ENCODE peak calls at places on chromosomes 11 and 22, in six cellular contexts. C is GM12878; M is progenitor cell of endocrine pancreas; Z is T-helper 2 cell treated with Interferon-gamma antibody and Interleukin-4, amounts not matched to agents 5 μg/mL and 100 μg/mL, for 36 hours; K is Kasumi-1; R is NCI-H69. A is an unnamed sample.

GRCh38 chr11:134270250-134270714 is 5.9 kb upstream of the GLB1L3 start:
- DNase-seq in M (no peak), R (peak), Z (peak), K (no peak), C (no peak), A (no peak)

GRCh38 chr11:19725379-19726079 is 12.9 kb downstream of the NAV2 start:
- DNase-seq in C (no peak), Z (no peak), M (no peak), R (no peak), K (no peak), A (no peak)

GRCh38 chr11:62400760-62401159 is 18.1 kb upstream of the SCGB1A1 start:
- DNase-seq in M (no peak), K (no peak), Z (no peak), R (no peak), C (no peak), A (no peak)

GRCh38 chr11:105032495-105032894 is 2.4 kb downstream of the CASP1 start:
- DNase-seq in Z (no peak), C (no peak), K (no peak), R (no peak), M (no peak), A (no peak)

GRCh38 chr11:102007567-102008437 is 39.4 kb upstream of the CFAP300 start:
- DNase-seq in Z (no peak), R (peak), M (no peak), C (peak), K (peak), A (no peak)

GRCh38 chr22:45684169-45684568 is 12.5 kb downstream of the ATXN10 start:
- DNase-seq in Z (no peak), M (no peak), R (no peak), C (no peak), K (peak), A (no peak)

GRCh38 chr11:42819126-42819525 is 492.7 kb upstream of the API5 start:
- DNase-seq in K (no peak), R (no peak), Z (no peak), M (no peak), C (no peak), A (no peak)

GRCh38 chr11:35105319-35106063 is 33.5 kb upstream of the CD44 start:
- DNase-seq in M (no peak), Z (no peak), K (no peak), R (peak), C (no peak), A (no peak)

GRCh38 chr22:48156603-48157355 is 1394.3 kb downstream of the TBC1D22A start:
- DNase-seq in M (no peak), Z (no peak), C (no peak), K (no peak), R (no peak), A (no peak)

GRCh38 chr11:44785856-44786606 is 59.3 kb downstream of the TSPAN18 start:
- DNase-seq in K (no peak), M (no peak), R (peak), C (no peak), Z (no peak), A (peak)

GRCh38 chr11:111548542-111548941 is 8.0 kb downstream of the LAYN start:
- DNase-seq in Z (no peak), C (no peak), K (no peak), M (no peak), R (peak), A (no peak)

GRCh38 chr11:78981153-78981552 is 406.5 kb upstream of the NARS2 start:
- DNase-seq in K (no peak), C (no peak), R (no peak), Z (no peak), M (no peak), A (no peak)

GRCh38 chr22:30829901-30830550 is 135.4 kb downstream of the OSBP2 start:
- DNase-seq in Z (no peak), C (no peak), R (no peak), K (no peak), M (no peak), A (no peak)

GRCh38 chr11:85628771-85629341 is 463 bp downstream of the TMEM126B start:
- DNase-seq in K (peak), M (no peak), R (no peak), Z (peak), C (no peak), A (peak)

GRCh38 chr11:66734215-66734614 is 5.2 kb upstream of the SPTBN2 start:
- DNase-seq in K (no peak), M (no peak), R (no peak), C (no peak), Z (no peak), A (no peak)

GRCh38 chr22:19378362-19378711 is 53.2 kb downstream of the HIRA start:
- DNase-seq in M (no peak), C (no peak), R (no peak), K (no peak), Z (no peak), A (no peak)

GRCh38 chr22:32413715-32414114 is 1.7 kb upstream of the RTCB start:
- DNase-seq in M (no peak), K (peak), C (no peak), R (peak), Z (no peak), A (peak)

GRCh38 chr11:92739020-92739419 is 230.4 kb upstream of the MTNR1B start:
- DNase-seq in C (no peak), M (no peak), Z (no peak), R (peak), K (no peak), A (no peak)

GRCh38 chr22:16959345-16959930 is 48.6 kb downstream of the GAB4 start:
- DNase-seq in K (no peak), R (no peak), C (no peak), M (no peak), Z (no peak), A (no peak)